ENCODE peak calls at places on chromosomes 3 and 15, in six cellular contexts. Z is pancreas, R is IMR-90, U is vagina, F is AG04450, L is heart right ventricle. M is an unnamed sample.

GRCh38 chr3:122858373-122858772 is 63.5 kb downstream of the SLC49A4 start:
- DNase-seq in Z (no peak), R (peak; percentile 25), U (no peak), F (no peak), L (no peak), M (no peak)

GRCh38 chr15:89533861-89534544 is 37.6 kb upstream of the RHCG start:
- DNase-seq in Z (no peak), R (no peak), U (no peak), F (no peak), L (no peak), M (no peak)

GRCh38 chr15:67050062-67050461 is 15.3 kb upstream of the SMAD3 start:
- DNase-seq in Z (no peak), R (peak; percentile 55), U (no peak), F (no peak), L (no peak), M (no peak)

GRCh38 chr3:156630081-156630772 is 44.2 kb upstream of the TIPARP start:
- DNase-seq in Z (no peak), R (peak; percentile 45), U (no peak), F (no peak), L (no peak), M (no peak)

GRCh38 chr15:90358124-90359033 is 6.3 kb downstream of the ZNF774 start:
- DNase-seq in Z (no peak), R (peak; percentile 81), U (no peak), F (no peak), L (no peak), M (no peak)

GRCh38 chr3:127706785-127707351 is 34.1 kb downstream of the ABTB1 start:
- DNase-seq in Z (no peak), R (no peak), U (no peak), F (no peak), L (no peak), M (peak; percentile 69)

GRCh38 chr3:197260491-197261163 is 37.8 kb downstream of the DLG1 start:
- DNase-seq in Z (no peak), R (no peak), U (no peak), F (no peak), L (no peak), M (no peak)

GRCh38 chr3:126293370-126294082 is 63.7 kb downstream of the KLF15 start:
- DNase-seq in Z (peak; percentile 8), R (peak; percentile 65), U (no peak), F (no peak), L (peak; percentile 36), M (no peak)

GRCh38 chr3:158731525-158731924 is 732 bp downstream of the RARRES1 start:
- DNase-seq in Z (no peak), R (no peak), U (no peak), F (no peak), L (no peak), M (peak; percentile 60)

GRCh38 chr15:74843445-74843828 is 481 bp upstream of the ULK3 start:
- DNase-seq in Z (no peak), R (no peak), U (no peak), F (no peak), L (no peak), M (no peak)

GRCh38 chr3:131091768-131092167 is 65.1 kb downstream of the NEK11 start:
- DNase-seq in Z (no peak), R (peak; percentile 30), U (no peak), F (no peak), L (no peak), M (no peak)

GRCh38 chr15:82680200-82681102 is 29.2 kb downstream of the AP3B2 start:
- DNase-seq in Z (peak; percentile 82), R (no peak), U (no peak), F (no peak), L (peak; percentile 20), M (peak; percentile 46)

GRCh38 chr15:89004726-89005030 is 83.6 kb upstream of the ABHD2 start:
- DNase-seq in Z (no peak), R (no peak), U (no peak), F (no peak), L (no peak), M (no peak)

GRCh38 chr3:106126016-106126525 is 257.3 kb upstream of the CBLB start:
- DNase-seq in Z (no peak), R (peak; percentile 22), U (no peak), F (no peak), L (no peak), M (no peak)

GRCh38 chr3:179885950-179886349 is 150.8 kb downstream of the PEX5L start:
- DNase-seq in Z (no peak), R (no peak), U (no peak), F (no peak), L (no peak), M (no peak)

GRCh38 chr15:29871401-29871800 is 49.1 kb upstream of the TJP1 start:
- DNase-seq in Z (no peak), R (no peak), U (no peak), F (no peak), L (peak; percentile 69), M (peak; percentile 92)

GRCh38 chr3:63687569-63688233 is 35.2 kb downstream of the SNTN start:
- DNase-seq in Z (no peak), R (no peak), U (no peak), F (no peak), L (no peak), M (no peak)

GRCh38 chr3:155714295-155714718 is 30.6 kb downstream of the PLCH1 start:
- DNase-seq in Z (no peak), R (no peak), U (no peak), F (no peak), L (no peak), M (no peak)

GRCh38 chr3:14472471-14473351 is 67.4 kb downstream of the GRIP2 start:
- DNase-seq in Z (no peak), R (peak; percentile 92), U (no peak), F (peak; percentile 73), L (no peak), M (no peak)

GRCh38 chr15:84949043-84949442 is 32.6 kb upstream of the PDE8A start:
- DNase-seq in Z (no peak), R (peak; percentile 71), U (no peak), F (no peak), L (no peak), M (no peak)

GRCh38 chr3:634511-634910 is 437.9 kb downstream of the CHL1 start:
- DNase-seq in Z (no peak), R (no peak), U (no peak), F (no peak), L (no peak), M (no peak)

GRCh38 chr3:32816439-32817194 is 1.2 kb upstream of the TRIM71 start:
- DNase-seq in Z (no peak), R (no peak), U (no peak), F (no peak), L (no peak), M (no peak)

GRCh38 chr15:38325290-38325990 is 72.8 kb downstream of the SPRED1 start:
- DNase-seq in Z (no peak), R (peak; percentile 14), U (no peak), F (no peak), L (no peak), M (no peak)

GRCh38 chr3:49668414-49668797 is 5.7 kb upstream of the APEH start:
- DNase-seq in Z (no peak), R (no peak), U (no peak), F (no peak), L (no peak), M (no peak)

GRCh38 chr15:68213991-68214837 is 9.1 kb upstream of the CALML4 start:
- DNase-seq in Z (no peak), R (no peak), U (no peak), F (no peak), L (no peak), M (peak; percentile 58)

GRCh38 chr3:32501785-32502088 is 915 bp downstream of the CMTM6 start:
- DNase-seq in Z (no peak), R (no peak), U (no peak), F (no peak), L (no peak), M (no peak)

GRCh38 chr15:56754993-56755392 is 21.7 kb upstream of the ZNF280D start:
- DNase-seq in Z (no peak), R (peak; percentile 30), U (no peak), F (no peak), L (no peak), M (no peak)

GRCh38 chr3:150736316-150736719 is 26.7 kb downstream of the SIAH2 start:
- DNase-seq in Z (no peak), R (no peak), U (no peak), F (no peak), L (no peak), M (no peak)

GRCh38 chr3:176650478-176650877 is 546.8 kb downstream of the TBL1XR1 start:
- DNase-seq in Z (no peak), R (peak; percentile 35), U (no peak), F (no peak), L (no peak), M (no peak)

GRCh38 chr15:79948095-79948695 is 22.8 kb downstream of the BCL2A1 start:
- DNase-seq in Z (no peak), R (no peak), U (no peak), F (no peak), L (no peak), M (no peak)

GRCh38 chr3:170977911-170978310 is 48.6 kb downstream of the SLC2A2 start:
- DNase-seq in Z (no peak), R (peak; percentile 23), U (no peak), F (no peak), L (no peak), M (no peak)

GRCh38 chr3:52299815-52300611 is 12.4 kb downstream of the GLYCTK start:
- DNase-seq in Z (peak; percentile 83), R (peak; percentile 34), U (no peak), F (no peak), L (peak; percentile 47), M (no peak)

GRCh38 chr3:151015762-151016161 is 43.2 kb upstream of the CLRN1 start:
- DNase-seq in Z (no peak), R (no peak), U (no peak), F (no peak), L (no peak), M (no peak)

GRCh38 chr3:27391796-27392195 is 22.6 kb upstream of the NEK10 start:
- DNase-seq in Z (no peak), R (peak; percentile 23), U (no peak), F (no peak), L (no peak), M (no peak)
- TF ChIP-seq CTCF in Z (no peak), R (no peak), U (no peak), F (no peak), L (no peak), M (no peak)

GRCh38 chr15:64209680-64210334 is 47.0 kb upstream of the PPIB start:
- DNase-seq in Z (no peak), R (peak; percentile 64), U (no peak), F (peak; percentile 2), L (no peak), M (no peak)
- H3K27ac ChIP-seq in Z (no peak overlapping the region), R (no peak overlapping the region), U (no peak overlapping the region), F (no peak overlapping the region), L (no peak overlapping the region), M (no peak overlapping the region)

GRCh38 chr3:184604956-184605290 is 43.3 kb downstream of the EPHB3 start:
- DNase-seq in Z (no peak), R (no peak), U (no peak), F (no peak), L (no peak), M (no peak)
- H3K4me3 ChIP-seq in Z (peak overlapping the region; percentile 47), R (no peak overlapping the region), U (no peak overlapping the region), F (no peak overlapping the region), L (peak overlapping the region; percentile 47), M (no peak overlapping the region)

GRCh38 chr3:192237992-192238608 is 489.2 kb downstream of the FGF12 start:
- DNase-seq in Z (no peak), R (no peak), U (no peak), F (no peak), L (no peak), M (no peak)
- TF ChIP-seq CTCF in Z (no peak), R (no peak), U (no peak), F (no peak), L (no peak), M (no peak)

GRCh38 chr3:46699846-46700523 is 1.2 kb upstream of the TMIE start:
- DNase-seq in Z (no peak), R (no peak), U (no peak), F (no peak), L (peak; percentile 67), M (no peak)
- H3K27ac ChIP-seq in Z (no peak overlapping the region), R (no peak overlapping the region), U (no peak overlapping the region), F (no peak overlapping the region), L (peak overlapping the region; percentile 39), M (no peak overlapping the region)

M was measured in coronary artery.